ENCODE peak calls at places on chromosomes 7 and 10, in six cellular contexts. H, K, N, C, S and Z are unnamed samples. For H3K27me3, the result is how much of the 10 kb centered on the place peaks cover.

GRCh38 chr7:49775949-49776443 is 2.6 kb downstream of the VWC2 start:
- DNase-seq in K (no peak), S (no peak), N (no peak), C (no peak), H (no peak), Z (no peak)

GRCh38 chr10:59968705-59969104 is 62.3 kb upstream of the CCDC6 start:
- DNase-seq in K (no peak), C (no peak), S (no peak), N (no peak), H (no peak), Z (peak)

GRCh38 chr7:144738708-144739314 is 97.0 kb downstream of the TPK1 start:
- DNase-seq in N (no peak), S (peak), C (no peak), K (no peak), H (no peak), Z (no peak)

GRCh38 chr7:150983893-150984368 is 5.8 kb upstream of the KCNH2 start:
- DNase-seq in S (peak), C (no peak), H (no peak), N (no peak), K (no peak), Z (no peak)

GRCh38 chr10:31032515-31033132 is 959 bp upstream of the ZNF438 start:
- DNase-seq in N (no peak), H (no peak), S (no peak), K (no peak), C (no peak), Z (peak)

GRCh38 chr10:122044045-122044661 is 55.2 kb downstream of the TACC2 start:
- DNase-seq in S (peak), N (no peak), C (no peak), K (no peak), H (peak), Z (peak)

GRCh38 chr7:30658471-30659074 is 23.7 kb downstream of the CRHR2 start:
- DNase-seq in C (no peak), N (no peak), H (peak), S (no peak), K (no peak), Z (no peak)

GRCh38 chr7:117061751-117062150 is 108.5 kb downstream of the ST7 start:
- DNase-seq in N (no peak), S (peak), H (no peak), K (no peak), C (no peak), Z (no peak)

GRCh38 chr10:124598196-124598595 is 136.6 kb downstream of the LHPP start:
- DNase-seq in S (no peak), C (no peak), H (no peak), K (no peak), N (no peak), Z (no peak)

GRCh38 chr10:131731780-131732630 is 168.8 kb upstream of the PPP2R2D start:
- DNase-seq in S (no peak), N (no peak), H (peak), C (no peak), K (no peak), Z (no peak)

GRCh38 chr10:86481761-86482160 is 39.8 kb downstream of the WAPL start:
- DNase-seq in N (no peak), K (no peak), H (no peak), C (no peak), S (peak), Z (no peak)

GRCh38 chr7:725223-726005 is 1.1 kb upstream of the DNAAF5 start:
- DNase-seq in N (no peak), K (no peak), S (peak), H (no peak), C (no peak), Z (no peak)

GRCh38 chr10:97762816-97763215 is 9.0 kb downstream of the SFRP5 start:
- DNase-seq in H (no peak), C (no peak), S (peak), K (no peak), N (no peak), Z (no peak)

GRCh38 chr7:18574676-18575075 is 79.1 kb downstream of the HDAC9 start:
- DNase-seq in N (no peak), C (no peak), K (no peak), H (no peak), S (no peak), Z (no peak)

GRCh38 chr10:62048919-62049636 is 147.6 kb downstream of the ARID5B start:
- DNase-seq in C (peak), N (peak), H (peak), S (peak), K (peak), Z (peak)

GRCh38 chr7:46671108-46671769 is 750.2 kb upstream of the IGFBP3 start:
- DNase-seq in H (no peak), C (no peak), N (no peak), S (no peak), K (no peak), Z (no peak)

GRCh38 chr7:105782391-105783063 is 93.9 kb downstream of the ATXN7L1 start:
- DNase-seq in H (no peak), N (no peak), C (peak), K (peak), S (peak), Z (no peak)

GRCh38 chr7:24566274-24566673 is 7.0 kb upstream of the PALS2 start:
- DNase-seq in C (no peak), H (no peak), N (no peak), S (no peak), K (no peak), Z (no peak)
- H3K27me3 ChIP-seq in C (under half), H (under half), N (under half), S (under half), K (under half), Z (under half)

DNA sequence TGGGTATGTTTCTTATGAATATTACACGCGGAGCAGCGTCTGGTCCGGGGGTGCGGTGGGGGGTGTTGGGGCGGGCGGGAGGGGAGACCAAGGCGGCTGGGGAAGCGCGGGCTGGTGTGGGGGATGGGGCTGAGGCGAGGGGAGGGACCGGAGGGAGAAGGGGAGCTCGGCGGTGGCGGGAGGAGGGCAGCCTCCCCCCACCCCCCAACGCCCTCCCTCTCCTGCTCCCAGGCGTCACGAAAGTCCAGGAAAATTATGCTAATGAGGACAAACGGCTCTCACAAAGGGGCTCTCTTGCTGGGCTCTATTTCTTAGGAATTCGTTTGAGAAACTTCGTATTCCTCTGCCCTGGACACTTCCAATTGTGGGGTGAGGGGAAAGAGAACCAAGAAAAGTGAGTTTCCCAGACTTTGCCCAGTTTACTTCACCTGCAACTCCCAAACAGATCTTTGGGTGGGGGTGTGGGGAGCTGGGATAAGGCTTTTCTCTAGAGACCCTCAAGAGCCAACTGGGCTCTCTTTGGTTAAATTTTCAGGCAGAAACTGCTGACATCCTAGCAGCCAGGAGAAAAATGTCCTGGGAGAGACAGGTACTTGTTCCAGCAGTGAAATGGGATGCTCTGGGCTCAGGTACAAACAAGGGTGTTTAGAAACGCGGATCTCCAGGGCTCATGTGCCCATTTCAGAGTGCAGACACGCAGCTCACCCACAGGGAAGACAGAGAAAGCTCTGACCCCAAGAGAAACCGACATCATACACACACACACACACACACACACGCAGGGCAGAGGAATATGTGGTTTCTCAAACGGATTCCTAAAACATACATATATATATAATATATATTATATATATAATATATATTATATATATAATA is 11.7 kb upstream of the HOXA2 start:
- DNase-seq in H (peak), S (peak), C (no peak), K (no peak), N (no peak), Z (peak)
- H3K27me3 ChIP-seq in H (under half), S (under half), C (under half), K (under half), N (under half), Z (under half)

GRCh38 chr7:136139392-136139791 is 162.2 kb upstream of the MTPN start:
- DNase-seq in C (no peak), N (no peak), K (no peak), H (no peak), S (no peak), Z (no peak)
- H3K27me3 ChIP-seq in C (under half), N (under half), K (under half), H (under half), S (under half), Z (under half)

DNA sequence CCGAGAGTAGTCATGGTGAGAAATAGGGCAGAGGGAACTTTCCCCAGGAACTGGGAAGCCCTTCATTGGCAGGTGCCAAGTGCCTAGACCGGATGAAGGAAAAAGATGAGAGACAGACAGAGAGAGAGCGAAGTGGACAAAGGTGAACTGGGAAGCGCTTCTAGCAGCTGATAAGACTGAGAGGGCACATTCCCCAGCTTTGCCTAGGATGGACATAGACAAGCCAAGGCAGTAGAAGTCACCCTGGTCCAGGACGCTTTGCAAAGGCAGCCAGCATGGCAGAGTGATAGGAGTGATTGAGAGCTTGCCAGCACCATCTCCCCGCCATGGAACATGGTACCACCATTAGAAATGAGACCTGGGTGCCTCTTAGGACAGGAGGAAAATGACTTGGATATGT is 372.8 kb upstream of the MGMT start:
- DNase-seq in N (peak), H (no peak), C (no peak), S (no peak), K (no peak), Z (no peak)
- H3K27me3 ChIP-seq in N (under half), H (under half), C (under half), S (under half), K (under half), Z (under half)

DNA sequence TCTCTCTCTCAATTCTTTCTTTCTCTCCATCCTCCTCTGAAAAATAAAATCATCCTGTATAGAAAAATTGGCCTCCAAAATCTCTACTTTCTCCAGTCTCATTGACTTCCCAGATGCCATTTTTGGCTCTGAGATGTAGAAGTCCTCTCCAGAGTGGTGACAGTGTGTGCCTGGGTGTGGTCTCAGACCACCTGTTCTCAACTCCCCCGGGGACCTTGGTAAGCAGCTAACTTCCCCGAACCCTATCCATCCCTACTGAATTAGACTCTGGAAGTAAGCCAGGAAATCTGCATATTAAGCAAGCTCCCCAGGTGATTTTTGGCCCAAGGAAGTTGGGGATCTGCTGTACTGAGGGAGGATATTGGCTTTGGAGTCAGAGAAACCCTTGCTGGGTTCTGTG is 120.5 kb downstream of the WDR11 start:
- DNase-seq in C (no peak), H (no peak), K (no peak), N (no peak), S (no peak), Z (no peak)
- H3K27me3 ChIP-seq in C (under half), H (under half), K (under half), N (under half), S (under half), Z (under half)

GRCh38 chr10:49664006-49664841 is 15.2 kb upstream of the C10orf53 start:
- DNase-seq in H (no peak), N (peak), C (no peak), K (no peak), S (no peak), Z (no peak)
- H3K27me3 ChIP-seq in H (under half), N (under half), C (under half), K (under half), S (under half), Z (under half)

GRCh38 chr10:33331020-33331557 is 3.4 kb downstream of the NRP1 start:
- DNase-seq in H (no peak), K (no peak), N (no peak), C (no peak), S (peak), Z (no peak)
- H3K27me3 ChIP-seq in H (under half), K (under half), N (under half), C (under half), S (under half), Z (under half)

GRCh38 chr10:75451927-75452326 is 20.5 kb downstream of the LRMDA start:
- DNase-seq in K (no peak), C (no peak), S (no peak), H (no peak), N (no peak), Z (no peak)

GRCh38 chr10:75448166-75448565 is 16.7 kb downstream of the LRMDA start:
- DNase-seq in C (no peak), K (no peak), H (no peak), N (no peak), S (no peak), Z (no peak)

GRCh38 chr10:75450062-75450429 is 18.6 kb downstream of the LRMDA start:
- DNase-seq in H (no peak), K (no peak), N (no peak), S (no peak), C (no peak), Z (no peak)

GRCh38 chr10:75450654-75451419 is 19.4 kb downstream of the LRMDA start:
- DNase-seq in C (no peak), H (no peak), S (no peak), K (no peak), N (no peak), Z (no peak)

DNA sequence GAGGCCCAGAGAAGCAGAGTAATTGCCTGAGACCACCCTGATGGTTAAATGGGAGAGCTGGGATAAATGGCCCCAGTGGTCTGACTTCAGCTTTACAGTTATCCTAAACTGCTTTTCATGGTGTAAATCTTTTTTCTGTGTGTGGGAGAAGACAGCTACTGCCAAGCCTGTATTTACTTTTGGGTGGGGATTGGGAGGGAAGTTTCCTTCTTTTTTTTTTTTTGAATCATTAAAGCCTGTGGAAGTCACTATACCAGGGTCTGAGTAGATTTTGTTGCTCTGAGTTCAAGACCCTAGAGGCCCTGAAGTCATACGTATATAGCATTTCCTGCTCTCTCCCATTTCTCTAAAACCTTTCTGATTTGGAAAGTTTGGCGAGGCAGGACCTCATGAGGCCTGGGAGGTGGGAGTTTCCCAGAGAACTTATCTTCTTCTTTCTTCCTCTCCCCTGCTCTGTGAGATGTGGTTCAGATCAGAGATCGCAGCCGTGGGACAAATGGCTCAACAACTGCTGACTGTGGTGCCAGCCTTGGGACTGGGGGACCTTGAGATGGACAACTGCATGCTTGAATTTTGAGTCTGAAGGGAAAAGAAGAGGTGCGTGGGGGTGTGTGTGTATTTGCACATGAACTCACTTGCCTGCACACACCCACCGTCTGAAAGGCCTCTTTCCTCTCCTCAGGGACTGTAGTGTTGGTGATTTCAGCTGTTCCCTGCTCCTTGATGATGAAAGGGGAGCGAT is 18.1 kb downstream of the LRMDA start:
- DNase-seq in K (no peak), N (no peak), C (no peak), S (no peak), H (no peak), Z (no peak)
- H3K27me3 ChIP-seq in K (under half), N (under half), C (under half), S (under half), H (under half), Z (under half)

DNA sequence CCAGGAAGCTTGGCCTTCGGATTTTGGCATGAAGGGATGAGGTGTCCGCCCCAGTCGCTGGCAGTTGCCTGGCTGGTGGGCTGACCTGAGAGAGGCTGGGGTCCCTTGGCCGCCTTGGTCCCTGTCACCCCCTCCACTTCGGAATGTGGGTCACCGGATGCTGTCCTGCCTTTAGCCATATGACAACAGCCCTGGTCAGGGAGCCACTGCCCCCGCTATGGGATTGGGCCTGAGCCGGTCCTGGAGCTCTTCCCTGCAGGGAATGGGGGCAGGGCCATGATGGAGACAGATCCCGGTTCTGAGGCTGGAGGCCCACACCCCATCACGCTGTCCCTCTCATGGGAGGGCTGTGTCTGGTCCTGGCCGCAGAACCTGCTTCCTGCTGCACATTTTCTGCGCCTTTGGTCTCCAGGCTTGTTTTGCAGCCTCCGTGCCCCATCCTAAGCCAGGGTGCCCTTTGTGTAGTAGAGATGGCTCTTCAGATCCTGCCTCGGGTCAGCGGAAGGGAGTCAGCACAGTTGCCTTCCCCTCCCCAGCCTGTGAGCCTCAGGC is 22.6 kb downstream of the PFKFB3 start:
- DNase-seq in C (no peak), S (no peak), N (no peak), K (no peak), H (no peak), Z (no peak)
- H3K27me3 ChIP-seq in C (under half), S (under half), N (under half), K (under half), H (under half), Z (under half)